ENCODE peak calls at places on chromosomes 4 and X, in five cellular contexts. V, T, C, G and F are unnamed samples.
A peak's percentile ranks its signal among the peaks of the same experiment; 100 is the strongest.

GRCh38 chrX:22634751-22635150 is 362.0 kb downstream of the CBLL2 start:
- DNase-seq in V (no peak), T (no peak), C (no peak), G (no peak), F (no peak)

GRCh38 chr4:181897935-181898334 is 345.3 kb upstream of the TENM3 start:
- DNase-seq in V (peak; percentile 64), T (no peak), C (no peak), G (no peak), F (no peak)

GRCh38 chr4:98653006-98653405 is 5.4 kb downstream of the TSPAN5 start:
- DNase-seq in V (peak; percentile 80), T (no peak), C (no peak), G (no peak), F (no peak)

GRCh38 chr4:156672924-156673323 is 298.7 kb downstream of the PDGFC start:
- DNase-seq in V (no peak), T (no peak), C (no peak), G (no peak), F (no peak)

GRCh38 chrX:31297881-31298280 is 226.0 kb upstream of the FTHL17 start:
- DNase-seq in V (no peak), T (no peak), C (no peak), G (no peak), F (no peak)

GRCh38 chrX:48573690-48574269 is 504 bp upstream of the RBM3 start:
- DNase-seq in V (no peak), T (peak; percentile 1), C (no peak), G (peak; percentile 42), F (peak; percentile 71)

GRCh38 chr4:42143996-42144395 is 8.5 kb downstream of the BEND4 start:
- DNase-seq in V (no peak), T (no peak), C (no peak), G (no peak), F (no peak)

GRCh38 chrX:75522565-75523411 is at the start of gene ZDHHC15:
- DNase-seq in V (peak; percentile 18), T (peak; percentile 27), C (peak; percentile 73), G (peak; percentile 60), F (peak; percentile 72)

GRCh38 chrX:29470029-29470428 is 745.3 kb upstream of the MAGEB2 start:
- DNase-seq in V (peak; percentile 90), T (no peak), C (no peak), G (no peak), F (no peak)

GRCh38 chr4:94834496-94834895 is 76.7 kb downstream of the BMPR1B start:
- DNase-seq in V (no peak), T (no peak), C (no peak), G (no peak), F (no peak)

GRCh38 chrX:47723689-47724088 is 64.7 kb upstream of the UXT start:
- DNase-seq in V (no peak), T (no peak), C (peak; percentile 37), G (no peak), F (no peak)

DNA sequence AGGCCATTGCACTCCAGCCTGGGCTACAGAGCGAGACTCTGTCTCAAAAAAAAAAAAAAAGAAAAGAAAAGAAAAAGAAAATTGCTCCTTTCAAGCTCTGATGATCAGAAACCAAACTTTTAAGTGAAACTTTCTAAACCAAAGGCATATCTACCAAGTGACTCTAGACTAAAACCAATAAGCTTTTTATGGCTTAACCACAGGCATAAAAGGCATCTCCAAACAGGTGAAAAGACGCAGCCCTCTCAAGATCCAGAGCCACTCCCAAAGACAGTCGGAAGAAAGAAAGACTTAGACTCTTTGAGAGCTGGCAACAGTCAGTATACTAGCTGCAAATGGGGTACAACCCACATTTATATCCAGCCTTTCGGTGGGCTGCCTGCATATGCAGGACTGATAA is 117.1 kb upstream of the AP1S2 start:
- DNase-seq in V (no peak), T (no peak), C (no peak), G (no peak), F (no peak)
- H3K4me3 ChIP-seq in V (no peak overlapping the region), T (no peak overlapping the region), C (no peak overlapping the region), G (no peak overlapping the region), F (no peak overlapping the region)

GRCh38 chr4:965048-965765 is 8.2 kb downstream of the DGKQ start:
- DNase-seq in V (no peak), T (no peak), C (no peak), G (peak; percentile 12), F (no peak)
- H3K4me3 ChIP-seq in V (no peak overlapping the region), T (no peak overlapping the region), C (no peak overlapping the region), G (no peak overlapping the region), F (no peak overlapping the region)

DNA sequence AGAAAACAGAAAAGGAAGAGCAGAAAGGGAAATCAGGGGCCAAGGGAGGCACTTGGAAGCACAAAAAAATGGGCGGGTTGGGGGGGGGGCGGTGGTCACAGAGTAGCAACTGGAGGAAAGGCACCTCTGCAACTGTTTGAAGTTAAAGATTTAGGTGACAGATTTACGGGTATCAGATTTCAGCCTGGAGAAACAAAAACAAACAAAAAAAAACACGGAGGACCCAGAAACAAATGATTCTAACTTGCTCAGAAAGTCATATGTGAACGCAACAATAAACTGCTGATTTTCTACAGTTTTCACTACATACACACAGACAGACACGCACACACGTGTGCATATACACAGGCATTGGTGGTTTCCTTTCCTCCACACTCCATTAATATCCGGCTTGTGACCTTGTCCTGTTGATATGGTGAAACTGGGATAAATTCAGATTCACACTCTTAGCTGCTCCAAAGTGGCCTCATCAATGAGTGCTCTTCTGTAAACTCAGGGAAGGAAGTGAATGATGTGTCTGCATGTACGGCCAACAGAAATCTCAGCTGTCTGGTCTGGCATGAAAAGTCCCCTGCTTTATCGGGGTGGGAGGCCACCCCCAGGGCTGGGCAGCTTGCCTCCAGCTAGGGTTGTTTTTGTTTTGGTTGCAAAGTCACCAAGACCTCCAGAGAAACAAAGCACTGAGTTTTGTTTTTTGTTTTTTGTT is 54.3 kb downstream of the CHST7 start:
- DNase-seq in V (peak; percentile 42), T (no peak), C (no peak), G (peak; percentile 14), F (no peak)
- H3K4me3 ChIP-seq in V (no peak overlapping the region), T (no peak overlapping the region), C (no peak overlapping the region), G (no peak overlapping the region), F (no peak overlapping the region)

DNA sequence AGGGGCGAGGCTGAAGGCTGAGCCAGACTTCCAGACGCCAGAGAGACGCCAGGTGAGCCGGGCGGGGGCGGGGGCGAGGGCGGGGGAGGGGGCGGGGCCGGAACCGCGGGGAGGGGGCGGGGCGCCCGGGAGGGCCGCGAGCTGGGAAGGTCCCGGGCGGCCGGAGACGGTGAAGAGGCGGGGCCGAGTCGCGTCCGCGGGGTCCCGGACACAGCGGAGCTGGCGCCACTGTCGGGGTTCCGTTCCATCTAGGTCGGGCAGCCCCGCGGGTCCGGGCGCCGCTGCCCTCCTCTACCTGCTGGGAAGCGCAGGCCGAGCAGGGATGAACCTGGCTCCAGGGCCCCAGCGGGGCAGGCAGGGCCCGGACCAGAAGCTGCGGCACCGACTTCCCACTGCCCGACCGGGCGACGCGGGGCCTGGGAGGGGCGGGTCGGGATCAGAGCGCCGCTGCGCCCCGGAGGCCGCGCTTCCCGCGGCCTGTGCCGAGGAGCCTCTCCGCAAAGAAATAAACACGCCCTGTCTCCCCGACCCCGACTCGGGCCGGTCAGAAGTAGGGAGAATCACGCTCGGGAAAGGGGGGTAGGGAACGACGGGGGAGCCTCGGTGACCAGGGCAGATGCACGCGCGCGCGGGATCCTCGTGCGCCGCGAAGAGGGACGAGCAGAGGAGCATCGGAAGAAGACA is 10.6 kb downstream of the HMX1 start:
- DNase-seq in V (no peak), T (no peak), C (peak; percentile 59), G (no peak), F (peak; percentile 57)
- H3K4me3 ChIP-seq in V (no peak overlapping the region), T (no peak overlapping the region), C (peak overlapping the region; percentile 54), G (peak overlapping the region; percentile 14), F (no peak overlapping the region)

GRCh38 chr4:1195109-1195671 is 22.8 kb upstream of the SPON2 start:
- DNase-seq in V (no peak), T (no peak), C (no peak), G (no peak), F (no peak)
- H3K4me3 ChIP-seq in V (no peak overlapping the region), T (no peak overlapping the region), C (no peak overlapping the region), G (no peak overlapping the region), F (no peak overlapping the region)

DNA sequence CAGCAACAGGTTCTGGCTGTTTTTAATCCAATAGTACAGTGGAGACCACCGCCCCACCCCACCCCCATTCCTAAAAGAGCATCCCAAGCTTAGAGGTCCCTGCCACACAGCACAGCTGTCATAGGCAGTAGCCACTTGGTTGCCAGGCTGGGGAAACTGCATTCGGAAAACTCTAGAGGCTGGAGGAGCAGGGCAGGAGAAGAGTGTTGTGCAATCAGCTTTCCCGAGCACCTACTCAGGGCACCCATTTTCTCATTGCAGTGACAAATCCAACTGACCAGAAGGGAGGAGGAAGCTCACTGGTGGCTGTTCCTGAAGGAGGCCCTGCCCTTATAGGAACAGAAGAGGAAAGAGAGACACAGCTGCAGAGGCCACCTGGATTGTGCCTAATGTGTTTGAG is 1.1 kb downstream of the CXCL1 start:
- DNase-seq in V (no peak), T (no peak), C (peak; percentile 11), G (no peak), F (no peak)
- H3K4me3 ChIP-seq in V (no peak overlapping the region), T (no peak overlapping the region), C (peak overlapping the region; percentile 80), G (peak overlapping the region; percentile 50), F (peak overlapping the region; percentile 80)

GRCh38 chr4:122773021-122773420 is 40.5 kb downstream of the BBS12 start:
- DNase-seq in V (no peak), T (no peak), C (no peak), G (no peak), F (no peak)

GRCh38 chr4:122775039-122775438 is 42.5 kb downstream of the BBS12 start:
- DNase-seq in V (no peak), T (no peak), C (no peak), G (no peak), F (no peak)

GRCh38 chr4:122776916-122777315 is 44.4 kb downstream of the BBS12 start:
- DNase-seq in V (peak; percentile 43), T (no peak), C (no peak), G (no peak), F (no peak)

GRCh38 chr4:122775987-122776836 is 43.7 kb downstream of the BBS12 start:
- DNase-seq in V (no peak), T (no peak), C (peak; percentile 54), G (no peak), F (no peak)

GRCh38 chr4:122777846-122778501 is 45.5 kb downstream of the BBS12 start:
- DNase-seq in V (peak; percentile 89), T (no peak), C (no peak), G (no peak), F (no peak)
- H3K4me3 ChIP-seq in V (no peak overlapping the region), T (no peak overlapping the region), C (no peak overlapping the region), G (no peak overlapping the region), F (no peak overlapping the region)